ENCODE peak calls at places on chromosomes 4 and X, in six cellular contexts. C is ascending aorta, H is mucosa of descending colon, W is upper lobe of left lung, J is fibroblast of lung, S is transverse colon. T is an unnamed sample. For H3K4me1, the result is how much of the 10 kb centered on the place peaks cover.

GRCh38 chr4:137203601-137204000 is 328.7 kb downstream of the PCDH18 start:
- DNase-seq in C (no peak), H (no peak), W (no peak), J (peak), S (no peak), T (no peak)

GRCh38 chr4:6733358-6734164 is 17.6 kb downstream of the BLOC1S4 start:
- DNase-seq in C (peak), H (no peak), W (no peak), J (no peak), S (no peak), T (no peak)

GRCh38 chrX:53251307-53251706 is 26.3 kb upstream of the KDM5C start:
- DNase-seq in C (no peak), H (no peak), W (no peak), J (peak), S (no peak), T (no peak)

GRCh38 chrX:39577976-39578962 is 519.5 kb downstream of the BCOR start:
- DNase-seq in C (no peak), H (no peak), W (no peak), J (peak), S (peak), T (peak)

GRCh38 chr4:170089743-170090666 is at the start of gene AADAT:
- DNase-seq in C (peak), H (peak), W (peak), J (peak), S (peak), T (peak)

GRCh38 chr4:139175647-139176298 is 1.2 kb downstream of the ELF2 start:
- DNase-seq in C (no peak), H (no peak), W (no peak), J (no peak), S (no peak), T (no peak)

GRCh38 chr4:79225360-79225759 is 100.5 kb downstream of the NAA11 start:
- DNase-seq in C (no peak), H (no peak), W (no peak), J (no peak), S (no peak), T (no peak)

GRCh38 chr4:144831971-144832370 is 186.0 kb downstream of the HHIP start:
- DNase-seq in C (no peak), H (no peak), W (no peak), J (no peak), S (no peak), T (no peak)

GRCh38 chr4:10821826-10822225 is 137.3 kb upstream of the CLNK start:
- DNase-seq in C (no peak), H (no peak), W (no peak), J (no peak), S (no peak), T (no peak)

GRCh38 chrX:103791233-103791632 is 14.6 kb downstream of the PLP1 start:
- DNase-seq in C (no peak), H (no peak), W (no peak), J (peak), S (no peak), T (no peak)

GRCh38 chr4:109826719-109827118 is 1.1 kb upstream of the RRH start:
- DNase-seq in C (no peak), H (no peak), W (no peak), J (peak), S (no peak), T (no peak)

GRCh38 chr4:14218641-14219040 is 591.1 kb upstream of the BOD1L1 start:
- DNase-seq in C (no peak), H (no peak), W (no peak), J (no peak), S (no peak), T (no peak)

GRCh38 chrX:110280954-110281353 is 36.9 kb downstream of the AMMECR1 start:
- DNase-seq in C (no peak), H (no peak), W (no peak), J (peak), S (no peak), T (no peak)

GRCh38 chr4:4260185-4260751 is 12.2 kb upstream of the TMEM128 start:
- DNase-seq in C (no peak), H (no peak), W (no peak), J (peak), S (no peak), T (no peak)

GRCh38 chrX:136203438-136203837 is 47.8 kb downstream of the MAP7D3 start:
- DNase-seq in C (no peak), H (no peak), W (no peak), J (peak), S (no peak), T (no peak)
- H3K4me3 ChIP-seq in C (peak), H (no peak), W (no peak), J (no peak), S (no peak), T (peak)

GRCh38 chr4:73257242-73257994 is 1.2 kb downstream of the ANKRD17 start:
- DNase-seq in C (peak), H (peak), W (peak), J (peak), S (peak), T (peak)

GRCh38 chr4:73259552-73260140 is 1.0 kb upstream of the ANKRD17 start:
- DNase-seq in C (no peak), H (no peak), W (no peak), J (peak), S (no peak), T (no peak)

GRCh38 chr4:73257995-73258667 is 467 bp downstream of the ANKRD17 start:
- DNase-seq in C (no peak), H (peak), W (peak), J (peak), S (no peak), T (no peak)

DNA sequence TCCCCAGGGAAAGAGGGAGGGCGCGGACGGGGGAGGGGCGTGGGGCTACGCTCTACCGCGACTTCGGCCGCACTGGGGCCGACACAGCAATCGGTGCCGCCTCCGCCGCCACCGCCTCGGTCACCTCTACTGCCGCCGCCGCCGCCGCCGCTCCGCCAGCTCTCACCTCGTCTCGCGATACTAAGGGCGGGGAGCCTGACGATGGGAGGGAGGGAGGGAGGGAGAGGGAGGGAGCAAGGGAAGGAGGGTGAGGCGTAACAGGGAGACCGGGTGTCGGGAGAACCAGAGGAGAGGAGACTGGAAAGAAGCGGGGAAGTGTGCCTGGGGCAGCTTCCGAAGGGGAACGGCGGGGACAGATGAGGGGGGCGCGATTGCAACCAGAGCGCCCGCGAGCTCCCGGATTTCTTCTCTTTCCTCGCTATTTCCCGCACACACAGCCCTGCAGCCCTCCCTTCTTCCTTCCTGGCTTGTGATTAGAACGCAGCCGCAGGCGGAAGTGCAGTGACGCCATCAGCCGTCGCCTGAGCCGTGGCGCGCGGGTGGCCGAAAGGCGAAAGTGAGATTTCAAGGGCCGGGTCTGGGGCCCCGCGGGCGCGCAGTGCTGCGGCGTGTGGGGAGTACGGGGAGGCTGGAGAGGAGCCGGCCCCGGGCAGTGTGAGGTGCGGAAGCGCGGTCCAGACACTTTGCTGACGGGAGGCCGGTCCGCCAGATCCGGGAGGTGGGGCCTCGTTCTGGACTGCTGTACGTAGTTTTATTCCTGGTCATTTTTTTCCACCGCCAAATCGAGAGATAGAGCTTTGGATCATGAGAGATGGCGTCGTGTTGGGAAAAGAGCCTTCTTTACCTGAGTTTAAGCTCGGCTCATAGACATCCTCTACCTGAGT is at the start of gene ANKRD17:
- DNase-seq in C (peak), H (peak), W (peak), J (peak), S (peak), T (peak)
- TF ChIP-seq CTCF in C (peak), H (no peak), W (peak), J (no peak), S (peak), T (peak)

GRCh38 chr4:48346594-48346993 is 5.3 kb downstream of the SLAIN2 start:
- DNase-seq in C (no peak), H (no peak), W (no peak), J (peak), S (no peak), T (no peak)

GRCh38 chr4:48347282-48347921 is 6.1 kb downstream of the SLAIN2 start:
- DNase-seq in C (no peak), H (no peak), W (no peak), J (no peak), S (no peak), T (no peak)

GRCh38 chr4:48343035-48343434 is 1.7 kb downstream of the SLAIN2 start:
- DNase-seq in C (no peak), H (no peak), W (no peak), J (no peak), S (no peak), T (no peak)

GRCh38 chr4:48343531-48343930 is 2.2 kb downstream of the SLAIN2 start:
- DNase-seq in C (no peak), H (no peak), W (peak), J (peak), S (no peak), T (no peak)

DNA sequence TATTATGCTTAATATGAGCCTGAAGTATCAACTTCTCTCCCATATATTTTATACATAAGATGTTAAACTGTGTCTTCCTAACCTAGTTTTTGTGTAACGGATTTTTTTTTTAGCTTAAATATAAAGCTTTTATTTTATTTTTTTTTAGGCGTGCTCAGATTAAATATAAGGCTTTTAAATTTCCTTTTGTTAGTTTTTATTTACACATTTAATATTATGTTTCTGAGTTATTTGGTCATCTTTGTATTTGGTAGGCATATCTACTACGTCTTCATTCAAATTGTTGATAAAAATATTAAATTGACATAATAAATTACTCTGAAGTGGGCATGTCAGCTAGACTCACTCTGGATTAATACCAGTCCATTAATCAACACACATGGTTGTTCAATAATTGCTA is 4.2 kb downstream of the SLAIN2 start:
- DNase-seq in C (no peak), H (no peak), W (no peak), J (no peak), S (no peak), T (no peak)
- H3K4me1 ChIP-seq in C (under half), H (under half), W (half or more), J (under half), S (under half), T (half or more)

DNA sequence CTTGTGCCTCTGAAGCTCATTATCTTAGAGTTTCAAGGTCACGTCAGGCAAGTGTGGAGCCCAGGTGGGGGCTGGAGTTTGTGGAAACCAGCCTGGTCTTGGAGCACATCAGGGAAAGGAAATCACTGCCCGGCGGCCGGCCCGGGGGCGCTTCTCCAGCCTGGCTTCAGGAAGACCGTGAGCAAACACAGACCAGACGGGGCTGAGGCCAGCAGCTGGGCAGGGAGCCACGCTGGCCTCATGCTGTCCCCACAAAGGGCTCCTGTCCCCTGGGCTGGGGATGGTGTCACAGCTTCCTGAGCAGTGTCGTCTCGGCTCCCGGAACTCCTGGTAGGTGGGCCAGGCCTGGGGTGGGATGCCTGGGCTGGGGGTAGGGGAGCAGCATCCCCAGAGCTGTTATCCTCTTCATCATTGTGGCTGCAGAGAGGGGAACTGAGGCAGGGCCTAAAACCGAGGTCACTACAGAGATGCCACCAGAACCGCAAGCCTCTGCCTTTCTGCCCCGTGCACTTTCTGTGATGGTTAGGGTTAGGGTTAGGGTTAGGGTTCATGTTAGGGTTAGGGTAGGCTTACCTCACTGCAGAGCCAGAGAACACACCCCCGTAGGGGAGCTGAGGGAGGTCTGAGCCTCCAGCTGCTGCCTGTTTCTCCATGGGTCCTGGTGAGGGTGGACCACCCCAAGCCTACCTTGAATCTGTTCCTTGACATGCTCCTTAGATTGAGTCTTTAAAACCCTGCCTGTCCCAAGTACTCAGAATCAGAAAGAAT is 77.5 kb downstream of the HTRA3 start:
- DNase-seq in C (peak), H (no peak), W (no peak), J (no peak), S (peak), T (peak)
- H3K4me3 ChIP-seq in C (no peak), H (no peak), W (no peak), J (no peak), S (no peak), T (no peak)

GRCh38 chr4:73922766-73923630 is 53.8 kb downstream of the CXCL1 start:
- DNase-seq in C (no peak), H (no peak), W (no peak), J (peak), S (no peak), T (no peak)
- TF ChIP-seq CTCF in C (no peak), H (no peak), W (peak), J (peak), S (peak), T (peak)

GRCh38 chr4:85784947-85785346 is 310.0 kb downstream of the ARHGAP24 start:
- DNase-seq in C (no peak), H (no peak), W (no peak), J (no peak), S (no peak), T (no peak)
- H3K4me1 ChIP-seq in C (under half), H (under half), W (under half), J (under half), S (under half), T (under half)

DNA sequence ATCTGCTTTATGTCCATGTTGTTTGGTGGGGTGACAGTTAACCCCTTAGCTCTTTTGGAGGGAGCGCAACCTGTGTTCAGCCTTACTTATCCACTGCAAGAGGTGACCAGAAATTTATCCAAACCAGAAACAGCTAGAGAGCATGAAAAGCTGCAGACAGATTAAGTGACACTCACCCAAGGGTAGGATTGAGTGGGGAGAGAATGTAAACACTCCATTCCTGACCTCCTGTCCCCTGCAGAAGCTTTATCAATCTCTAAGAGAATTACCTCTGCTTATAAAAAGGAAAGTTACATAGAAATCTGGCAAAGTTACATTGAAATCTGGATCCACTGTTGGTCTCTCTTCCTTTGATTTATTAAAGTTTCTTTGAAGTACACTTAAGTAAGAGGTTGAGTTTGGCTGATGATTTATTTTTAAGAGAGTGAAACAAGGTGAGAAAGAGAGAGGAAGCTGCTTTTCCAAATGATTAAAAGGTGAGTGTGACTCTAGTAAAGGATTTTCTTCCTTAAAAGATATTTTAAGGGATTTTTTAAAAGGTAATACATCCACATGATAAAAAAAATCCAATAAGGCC is 112.2 kb downstream of the ANAPC4 start:
- DNase-seq in C (no peak), H (no peak), W (no peak), J (no peak), S (no peak), T (no peak)
- H3K4me3 ChIP-seq in C (no peak), H (no peak), W (no peak), J (no peak), S (no peak), T (no peak)

GRCh38 chr4:89838005-89838404 is 1.0 kb upstream of the SNCA start:
- DNase-seq in C (no peak), H (no peak), W (no peak), J (peak), S (no peak), T (no peak)

GRCh38 chr4:89836897-89837384 is at the start of gene SNCA:
- DNase-seq in C (no peak), H (peak), W (peak), J (peak), S (peak), T (peak)

GRCh38 chr4:89839558-89839957 is 2.6 kb upstream of the SNCA start:
- DNase-seq in C (no peak), H (no peak), W (no peak), J (no peak), S (no peak), T (no peak)

GRCh38 chr4:89836031-89836777 is 757 bp downstream of the SNCA start:
- DNase-seq in C (no peak), H (no peak), W (no peak), J (no peak), S (no peak), T (no peak)

DNA sequence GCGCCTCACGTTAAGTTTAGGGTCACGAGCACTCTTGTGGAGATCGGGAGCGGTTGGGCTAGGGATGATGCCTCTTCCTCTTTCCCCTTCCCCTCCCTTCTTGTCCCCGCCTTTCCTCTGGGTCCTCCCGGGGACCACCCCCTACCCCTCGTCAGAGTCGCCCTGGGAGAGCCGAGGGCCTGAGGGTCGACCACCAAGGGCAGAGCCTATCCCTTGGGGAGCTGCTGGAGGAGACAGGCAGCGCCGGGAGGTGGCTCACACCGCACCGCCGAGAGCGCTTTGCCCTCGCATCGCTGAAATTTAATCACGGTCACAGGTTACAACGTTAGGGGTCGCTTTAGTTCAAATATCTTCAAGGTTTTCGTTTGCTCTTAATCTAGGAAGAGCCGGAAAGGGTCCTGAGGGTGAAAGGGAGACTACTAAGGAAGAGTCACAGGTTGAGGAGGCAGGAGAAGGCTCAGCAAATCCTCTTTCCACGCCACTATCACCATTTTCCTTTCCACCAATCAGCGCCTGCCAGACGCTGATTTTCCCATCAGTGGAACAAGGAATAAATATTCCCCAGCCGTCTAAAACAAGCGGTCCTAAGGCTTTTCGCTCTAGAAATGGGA is 529 bp upstream of the SNCA start:
- DNase-seq in C (no peak), H (no peak), W (no peak), J (peak), S (no peak), T (no peak)
- TF ChIP-seq CTCF in C (no peak), H (no peak), W (no peak), J (no peak), S (no peak), T (no peak)